ENCODE peak calls at places on chromosomes 1 and 21, in seven cellular contexts. B, R, S, D, Z, O and E are unnamed samples.

GRCh38 chr1:243686149-243686548 is 163.9 kb downstream of the AKT3 start:
- DNase-seq in B (no peak), R (no peak), S (no peak), D (no peak), Z (no peak), O (no peak), E (no peak)

GRCh38 chr1:83554174-83554573 is 444.8 kb downstream of the TTLL7 start:
- DNase-seq in B (no peak), R (no peak), S (no peak), D (no peak), Z (no peak), O (peak), E (peak)

GRCh38 chr1:117368116-117369108 is 1.2 kb downstream of the MAN1A2 start:
- DNase-seq in B (no peak), R (no peak), S (no peak), D (no peak), Z (no peak), O (no peak), E (peak)

GRCh38 chr21:37452222-37452621 is 85.6 kb downstream of the DYRK1A start:
- DNase-seq in B (no peak), R (no peak), S (no peak), D (no peak), Z (no peak), O (no peak), E (no peak)

GRCh38 chr1:10761503-10762152 is 34.8 kb downstream of the CASZ1 start:
- DNase-seq in B (no peak), R (no peak), S (no peak), D (no peak), Z (no peak), O (no peak), E (no peak)

GRCh38 chr1:9900142-9901043 is 9.7 kb downstream of the CTNNBIP1 start:
- DNase-seq in B (no peak), R (no peak), S (no peak), D (no peak), Z (no peak), O (no peak), E (no peak)

GRCh38 chr1:25006770-25007169 is 76.7 kb upstream of the RUNX3 start:
- DNase-seq in B (no peak), R (no peak), S (no peak), D (no peak), Z (no peak), O (no peak), E (no peak)

GRCh38 chr1:1179339-1179982 is 5.8 kb downstream of the TTLL10 start:
- DNase-seq in B (no peak), R (no peak), S (no peak), D (no peak), Z (no peak), O (peak), E (no peak)

GRCh38 chr1:3671371-3672180 is 19.3 kb downstream of the TP73 start:
- DNase-seq in B (no peak), R (no peak), S (no peak), D (no peak), Z (no peak), O (peak), E (no peak)

GRCh38 chr21:37358392-37358791 is 8.2 kb upstream of the DYRK1A start:
- DNase-seq in B (no peak), R (no peak), S (no peak), D (no peak), Z (no peak), O (no peak), E (no peak)

GRCh38 chr1:205477759-205478247 is 22.0 kb upstream of the BLACAT1 start:
- DNase-seq in B (no peak), R (no peak), S (peak), D (no peak), Z (no peak), O (no peak), E (no peak)

GRCh38 chr21:43810505-43811261 is 21.3 kb downstream of the RRP1 start:
- DNase-seq in B (peak), R (peak), S (peak), D (peak), Z (peak), O (peak), E (peak)

GRCh38 chr1:163267962-163268361 is 53.8 kb upstream of the NUF2 start:
- DNase-seq in B (no peak), R (no peak), S (no peak), D (no peak), Z (no peak), O (no peak), E (no peak)

GRCh38 chr1:204359474-204360255 is at the start of gene PLEKHA6:
- DNase-seq in B (no peak), R (no peak), S (no peak), D (no peak), Z (peak), O (no peak), E (no peak)

GRCh38 chr1:52571783-52572182 is 18.9 kb upstream of the TUT4 start:
- DNase-seq in B (no peak), R (no peak), S (no peak), D (no peak), Z (no peak), O (no peak), E (no peak)

GRCh38 chr1:94958081-94958480 is 31.2 kb upstream of the CNN3 start:
- DNase-seq in B (no peak), R (no peak), S (no peak), D (no peak), Z (no peak), O (no peak), E (no peak)

GRCh38 chr1:75514270-75514669 is 96.6 kb downstream of the SLC44A5 start:
- DNase-seq in B (no peak), R (no peak), S (no peak), D (no peak), Z (no peak), O (no peak), E (no peak)

GRCh38 chr1:175186371-175187160 is 6.0 kb downstream of the KIAA0040 start:
- DNase-seq in B (no peak), R (no peak), S (no peak), D (no peak), Z (no peak), O (no peak), E (no peak)

GRCh38 chr1:165047985-165048384 is 308.5 kb downstream of the LMX1A start:
- DNase-seq in B (no peak), R (no peak), S (no peak), D (no peak), Z (no peak), O (no peak), E (peak)

GRCh38 chr1:92494485-92495141 is 7.9 kb upstream of the GFI1 start:
- DNase-seq in B (no peak), R (no peak), S (no peak), D (no peak), Z (no peak), O (no peak), E (no peak)

GRCh38 chr1:229150518-229150917 is 120.4 kb upstream of the RAB4A start:
- DNase-seq in B (no peak), R (no peak), S (no peak), D (no peak), Z (no peak), O (no peak), E (peak)

GRCh38 chr1:84402060-84402459 is 3.8 kb downstream of the DNASE2B start:
- DNase-seq in B (no peak), R (no peak), S (no peak), D (no peak), Z (no peak), O (no peak), E (no peak)

GRCh38 chr1:176567190-176567794 is 104.3 kb downstream of the PAPPA2 start:
- DNase-seq in B (no peak), R (no peak), S (no peak), D (no peak), Z (no peak), O (no peak), E (no peak)

GRCh38 chr1:62833529-62833928 is 49.6 kb downstream of the ATG4C start:
- DNase-seq in B (no peak), R (no peak), S (no peak), D (no peak), Z (no peak), O (no peak), E (no peak)